ENCODE peak calls at places on chromosomes 5 and 9, in eight cellular contexts. J is heart left ventricle, O is A549, H is IMR-90, M is transverse colon, F is ascending aorta, Y is right cardiac atrium, N is lower lobe of right lung. W is an unnamed sample.

GRCh38 chr9:130763585-130764200 is 70.1 kb downstream of the EXOSC2 start:
- DNase-seq in O (no peak), F (no peak), Y (no peak), M (no peak), N (no peak), H (no peak), J (no peak), W (no peak)

GRCh38 chr5:95382843-95383242 is 8.3 kb upstream of the FAM81B start:
- DNase-seq in J (no peak), M (no peak), F (no peak), N (no peak), Y (no peak), H (no peak), O (no peak), W (no peak)

GRCh38 chr5:11247224-11247623 is 486.2 kb upstream of the DAP start:
- DNase-seq in O (no peak), F (no peak), J (no peak), Y (no peak), N (no peak), H (no peak), M (no peak), W (no peak)

GRCh38 chr9:91746357-91746756 is 203.7 kb downstream of the ROR2 start:
- DNase-seq in M (no peak), F (no peak), H (no peak), J (no peak), N (no peak), Y (no peak), O (no peak), W (no peak)

GRCh38 chr9:126217797-126218196 is 108.8 kb upstream of the MVB12B start:
- DNase-seq in H (no peak), Y (no peak), F (no peak), M (no peak), N (no peak), O (no peak), J (no peak), W (no peak)

GRCh38 chr9:95003694-95004451 is 277.4 kb downstream of the AOPEP start:
- DNase-seq in O (peak), H (peak), F (no peak), N (peak), J (peak), Y (peak), M (peak), W (peak)

GRCh38 chr9:107239474-107239873 is 43.6 kb upstream of the RAD23B start:
- DNase-seq in J (no peak), M (no peak), H (peak), N (no peak), O (no peak), F (no peak), Y (no peak), W (no peak)

GRCh38 chr9:99239341-99240055 is 17.4 kb downstream of the SEC61B start:
- DNase-seq in Y (no peak), H (peak), M (no peak), O (no peak), J (no peak), N (no peak), F (no peak), W (no peak)

GRCh38 chr9:107242073-107243063 is 40.7 kb upstream of the RAD23B start:
- DNase-seq in H (peak), N (no peak), Y (no peak), J (no peak), M (no peak), O (no peak), F (no peak), W (no peak)

GRCh38 chr5:39494099-39494498 is 69.3 kb upstream of the DAB2 start:
- DNase-seq in N (no peak), M (no peak), F (no peak), O (no peak), H (peak), J (no peak), Y (no peak), W (no peak)

GRCh38 chr5:142059304-142059940 is 46.6 kb upstream of the GNPDA1 start:
- DNase-seq in O (peak), Y (no peak), N (no peak), F (no peak), M (no peak), J (peak), H (no peak), W (no peak)

GRCh38 chr5:132677191-132677590 is 3.4 kb downstream of the IL4 start:
- DNase-seq in Y (no peak), F (peak), M (peak), H (peak), N (peak), J (no peak), O (peak), W (no peak)

GRCh38 chr5:172044631-172045314 is 38.3 kb upstream of the FBXW11 start:
- DNase-seq in Y (no peak), O (no peak), F (no peak), J (no peak), H (no peak), M (no peak), N (no peak), W (no peak)

GRCh38 chr5:151770383-151771258 is 1.1 kb upstream of the G3BP1 start:
- DNase-seq in J (peak), O (peak), Y (peak), M (peak), H (peak), N (peak), F (peak), W (no peak)

GRCh38 chr5:98839469-98840383 is 66.3 kb downstream of the RGMB start:
- DNase-seq in O (peak), Y (peak), H (no peak), J (no peak), N (no peak), F (no peak), M (no peak), W (peak)

GRCh38 chr9:113444736-113445135 is 18.8 kb upstream of the RGS3 start:
- DNase-seq in M (no peak), O (no peak), J (no peak), N (no peak), F (no peak), Y (no peak), H (no peak), W (no peak)

GRCh38 chr5:82278711-82279370 is 687 bp upstream of the RPS23 start:
- DNase-seq in O (no peak), N (no peak), J (no peak), Y (no peak), H (no peak), F (no peak), M (no peak), W (no peak)

GRCh38 chr5:37514946-37515345 is 135.8 kb downstream of the WDR70 start:
- DNase-seq in N (no peak), Y (no peak), O (no peak), J (no peak), F (no peak), H (no peak), M (no peak), W (no peak)

GRCh38 chr9:94909250-94909894 is 182.9 kb downstream of the AOPEP start:
- DNase-seq in O (peak), J (no peak), H (no peak), F (no peak), Y (no peak), N (no peak), M (no peak), W (no peak)

GRCh38 chr5:80474929-80475328 is 13.0 kb upstream of the FAM151B start:
- DNase-seq in H (peak), N (no peak), O (no peak), Y (no peak), M (no peak), J (no peak), F (no peak), W (no peak)

GRCh38 chr5:1815881-1816292 is 14.7 kb downstream of the NDUFS6 start:
- DNase-seq in N (no peak), F (no peak), H (no peak), J (no peak), M (no peak), O (no peak), Y (no peak), W (no peak)

GRCh38 chr9:14027114-14027812 is 286.7 kb downstream of the NFIB start:
- DNase-seq in Y (peak), J (peak), N (peak), O (no peak), H (no peak), M (peak), F (peak), W (no peak)

GRCh38 chr9:121739971-121740370 is 88.5 kb downstream of the DAB2IP start:
- DNase-seq in Y (no peak), O (no peak), M (no peak), H (no peak), J (no peak), N (no peak), F (no peak), W (no peak)

GRCh38 chr9:121737481-121737931 is 86.1 kb downstream of the DAB2IP start:
- DNase-seq in F (no peak), J (no peak), H (no peak), N (no peak), Y (no peak), M (no peak), O (no peak), W (no peak)

GRCh38 chr9:121738969-121739368 is 87.5 kb downstream of the DAB2IP start:
- DNase-seq in M (peak), F (peak), O (no peak), N (no peak), Y (no peak), J (no peak), H (peak), W (peak)

GRCh38 chr9:121736964-121737462 is 85.6 kb downstream of the DAB2IP start:
- DNase-seq in F (no peak), M (peak), N (peak), H (no peak), O (peak), Y (peak), J (peak), W (no peak)

DNA sequence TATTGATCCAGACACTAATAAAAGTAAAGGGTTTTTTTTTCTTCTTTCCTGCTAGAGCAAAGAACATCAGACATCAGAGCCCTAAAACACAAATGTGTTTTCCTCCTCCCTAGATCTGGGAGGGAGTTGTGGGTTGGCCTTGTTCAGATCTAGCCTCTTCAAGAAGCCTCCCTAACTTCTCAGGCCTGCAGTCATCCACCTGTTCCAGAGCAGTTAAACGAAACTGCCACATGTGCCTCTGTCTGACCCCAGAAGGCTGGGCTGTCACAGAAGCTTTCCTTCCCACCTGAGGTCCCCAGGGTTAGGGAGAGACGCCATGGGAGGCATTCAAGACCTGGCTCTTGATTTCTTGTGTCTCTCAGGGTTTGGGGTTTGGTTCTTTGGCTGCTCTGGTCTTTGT is 87.0 kb downstream of the DAB2IP start:
- DNase-seq in Y (no peak), F (no peak), N (no peak), J (no peak), M (no peak), H (no peak), O (no peak), W (peak)
- H3K4me3 ChIP-seq in Y (no peak), F (no peak), N (peak), J (no peak), M (no peak), H (no peak), O (no peak), W (no peak)

DNA sequence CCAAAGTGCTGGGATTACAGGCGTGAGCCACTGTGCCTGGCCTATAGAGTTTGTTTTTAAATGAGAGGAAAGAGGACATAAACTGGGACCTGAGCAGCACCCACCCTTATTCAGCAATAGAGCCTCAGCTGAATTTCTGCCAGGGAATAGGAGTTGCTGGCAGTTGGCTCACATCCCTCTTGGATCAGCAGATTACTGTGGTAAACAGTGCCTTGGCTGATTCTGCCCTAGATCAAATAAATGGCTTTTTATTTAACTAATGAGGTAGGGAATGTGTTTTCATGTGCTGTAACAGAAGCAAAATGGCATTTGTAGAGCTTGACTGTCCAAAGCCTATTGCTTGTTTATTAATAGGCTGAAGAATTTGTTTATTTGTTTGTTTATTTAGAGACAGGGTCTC is 2.1 kb downstream of the ARHGEF37 start:
- DNase-seq in Y (no peak), F (no peak), M (peak), N (no peak), O (no peak), H (no peak), J (peak), W (no peak)
- H3K4me3 ChIP-seq in Y (no peak), F (peak), M (no peak), N (no peak), O (no peak), H (no peak), J (no peak), W (no peak)

GRCh38 chr5:177601126-177601525 is 1.2 kb downstream of the B4GALT7 start:
- DNase-seq in M (no peak), H (no peak), N (no peak), O (no peak), Y (no peak), F (no peak), J (no peak), W (no peak)
- H3K4me3 ChIP-seq in M (no peak), H (peak), N (peak), O (peak), Y (no peak), F (peak), J (peak), W (peak)

DNA sequence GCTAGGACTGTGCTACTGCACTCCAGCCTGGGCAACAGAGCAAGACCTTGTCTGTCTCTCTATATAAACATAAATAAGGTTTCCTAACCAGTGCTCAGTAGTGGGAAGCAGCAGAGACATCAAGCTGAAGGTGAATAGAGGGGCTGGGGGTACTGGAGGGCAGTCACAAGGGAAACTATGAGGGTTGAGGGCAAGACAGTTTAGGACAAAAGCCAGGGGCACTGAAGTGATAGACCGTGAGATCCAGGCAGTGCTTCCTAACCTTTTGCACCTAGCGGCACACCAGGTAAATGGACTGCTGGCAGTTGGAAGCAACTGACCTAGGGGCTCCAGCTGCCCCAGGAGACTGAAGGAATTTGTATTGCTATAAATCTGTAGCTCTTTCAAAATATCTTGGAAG is 178.4 kb downstream of the PJA2 start:
- DNase-seq in H (no peak), J (no peak), M (no peak), N (no peak), Y (no peak), F (no peak), O (no peak), W (no peak)
- H3K4me3 ChIP-seq in H (no peak), J (no peak), M (no peak), N (no peak), Y (no peak), F (no peak), O (no peak), W (no peak)

GRCh38 chr5:108639356-108639755 is 108.3 kb upstream of the FER start:
- DNase-seq in H (no peak), O (no peak), Y (no peak), N (no peak), F (no peak), J (no peak), M (no peak), W (no peak)
- H3K4me3 ChIP-seq in H (no peak), O (no peak), Y (no peak), N (no peak), F (no peak), J (no peak), M (no peak), W (no peak)

GRCh38 chr5:40916213-40916612 is 6.9 kb downstream of the C7 start:
- DNase-seq in M (no peak), F (no peak), Y (no peak), H (no peak), J (no peak), O (no peak), N (no peak), W (no peak)

GRCh38 chr5:40914835-40915234 is 5.5 kb downstream of the C7 start:
- DNase-seq in J (no peak), N (no peak), M (no peak), H (peak), Y (no peak), F (no peak), O (no peak), W (no peak)

GRCh38 chr5:40911278-40911677 is 2.0 kb downstream of the C7 start:
- DNase-seq in J (peak), H (no peak), O (no peak), F (no peak), N (no peak), M (no peak), Y (peak), W (no peak)

GRCh38 chr5:40909723-40910122 is 426 bp downstream of the C7 start:
- DNase-seq in M (no peak), Y (no peak), N (no peak), J (no peak), O (no peak), F (no peak), H (peak), W (no peak)

GRCh38 chr5:40915341-40915926 is 6.1 kb downstream of the C7 start:
- DNase-seq in N (no peak), M (no peak), O (no peak), J (no peak), Y (no peak), F (no peak), H (no peak), W (no peak)
- H3K4me3 ChIP-seq in N (peak), M (no peak), O (no peak), J (peak), Y (peak), F (no peak), H (peak), W (no peak)